ENCODE peak calls at places on chromosomes 1 and 21, in eight cellular contexts. V, S, O, F, X, H, M and L are unnamed samples.
A peak's percentile ranks its signal among the peaks of the same experiment; 100 is the strongest.

GRCh38 chr1:67534627-67535065 is 104.4 kb upstream of the SERBP1 start:
- DNase-seq in M (peak; percentile 74), H (no peak), V (peak; percentile 73), F (no peak), X (peak; percentile 66), O (peak; percentile 41), S (no peak), L (no peak)

GRCh38 chr1:183454377-183454776 is 17.9 kb upstream of the SMG7 start:
- DNase-seq in F (no peak), X (no peak), M (peak; percentile 7), S (no peak), H (no peak), V (no peak), O (peak; percentile 2), L (no peak)

GRCh38 chr1:6033986-6034749 is 11.5 kb upstream of the KCNAB2 start:
- DNase-seq in H (no peak), F (no peak), V (no peak), X (no peak), O (peak; percentile 23), M (peak; percentile 6), S (peak; percentile 25), L (peak; percentile 18)

GRCh38 chr1:173042806-173043205 is 7.9 kb downstream of the TNFSF18 start:
- DNase-seq in S (no peak), H (no peak), F (no peak), X (no peak), M (no peak), V (peak; percentile 61), O (no peak), L (no peak)

GRCh38 chr1:53135735-53136114 is 6.7 kb downstream of the SLC1A7 start:
- DNase-seq in S (no peak), O (peak; percentile 90), M (no peak), F (no peak), H (no peak), X (no peak), V (peak; percentile 97), L (peak; percentile 18)

GRCh38 chr1:33535334-33535733 is 62.9 kb downstream of the ZSCAN20 start:
- DNase-seq in F (no peak), O (no peak), H (no peak), X (no peak), V (no peak), M (no peak), S (no peak), L (no peak)

GRCh38 chr1:29672416-29672815 is 436.1 kb downstream of the PTPRU start:
- DNase-seq in M (no peak), V (no peak), O (no peak), F (no peak), S (no peak), H (no peak), X (no peak), L (no peak)

GRCh38 chr1:8847990-8848389 is 30.5 kb downstream of the ENO1 start:
- DNase-seq in O (no peak), X (no peak), V (no peak), F (no peak), S (no peak), M (no peak), H (no peak), L (no peak)

GRCh38 chr1:226615876-226616275 is 67.3 kb downstream of the STUM start:
- DNase-seq in F (no peak), V (no peak), H (no peak), X (no peak), M (no peak), O (no peak), S (no peak), L (no peak)

GRCh38 chr1:62912028-62912638 is 128.2 kb downstream of the ATG4C start:
- DNase-seq in X (no peak), H (no peak), S (no peak), F (peak; percentile 14), V (peak; percentile 11), O (peak; percentile 36), M (peak; percentile 8), L (no peak)

GRCh38 chr1:14928886-14929546 is 224.5 kb upstream of the TMEM51 start:
- DNase-seq in V (peak; percentile 13), O (no peak), M (no peak), S (no peak), X (no peak), F (no peak), H (no peak), L (no peak)

GRCh38 chr1:112057736-112058135 is 68.3 kb upstream of the KCND3 start:
- DNase-seq in X (no peak), F (no peak), V (no peak), S (no peak), H (no peak), O (no peak), M (no peak), L (no peak)

GRCh38 chr1:176539018-176539417 is 76.0 kb downstream of the PAPPA2 start:
- DNase-seq in X (no peak), F (no peak), O (no peak), H (no peak), V (no peak), M (no peak), S (no peak), L (no peak)

GRCh38 chr1:171595324-171595723 is 26.7 kb upstream of the MYOCOS start:
- DNase-seq in M (peak; percentile 25), X (no peak), S (no peak), O (peak; percentile 27), V (peak; percentile 74), H (no peak), F (no peak), L (no peak)

GRCh38 chr1:150192012-150192411 is 42.3 kb downstream of the PLEKHO1 start:
- DNase-seq in F (no peak), S (no peak), M (peak; percentile 66), X (no peak), H (no peak), V (peak; percentile 94), O (peak; percentile 15), L (no peak)

GRCh38 chr1:41537788-41538351 is 53.4 kb upstream of the EDN2 start:
- DNase-seq in S (no peak), V (peak; percentile 77), X (no peak), O (peak; percentile 83), H (peak; percentile 68), M (peak; percentile 61), F (no peak), L (no peak)

GRCh38 chr1:110616587-110616986 is 10.4 kb upstream of the KCNA2 start:
- DNase-seq in X (peak; percentile 57), S (no peak), V (no peak), F (no peak), O (peak; percentile 23), H (no peak), M (peak; percentile 34), L (no peak)

GRCh38 chr21:43923391-43923790 is 58.4 kb downstream of the AGPAT3 start:
- DNase-seq in V (no peak), O (peak; percentile 43), H (no peak), X (no peak), S (no peak), F (no peak), M (peak; percentile 2), L (no peak)

GRCh38 chr1:174007846-174008245 is 14.3 kb downstream of the RC3H1 start:
- DNase-seq in O (no peak), F (no peak), M (no peak), V (peak; percentile 38), S (no peak), H (no peak), X (no peak), L (no peak)

GRCh38 chr1:152347116-152347728 is 12.6 kb downstream of the FLG2 start:
- DNase-seq in H (no peak), M (peak; percentile 13), S (peak; percentile 32), V (peak; percentile 41), F (peak; percentile 20), O (peak; percentile 69), X (peak; percentile 26), L (peak; percentile 16)

GRCh38 chr1:21304488-21304887 is 14.2 kb upstream of the ECE1 start:
- DNase-seq in S (no peak), V (no peak), O (no peak), M (no peak), F (no peak), H (no peak), X (no peak), L (no peak)

GRCh38 chr1:27773732-27774445 is 870 bp downstream of the STX12 start:
- DNase-seq in S (no peak), F (peak; percentile 32), X (no peak), O (peak; percentile 29), H (no peak), V (peak; percentile 50), M (peak; percentile 18), L (peak; percentile 4)

GRCh38 chr1:234979316-234980223 is 149.1 kb downstream of the TOMM20 start:
- DNase-seq in F (no peak), S (no peak), H (no peak), X (no peak), O (no peak), M (no peak), V (no peak), L (no peak)

GRCh38 chr1:88029142-88029541 is 654.9 kb upstream of the PKN2 start:
- DNase-seq in M (no peak), H (no peak), O (peak; percentile 36), S (no peak), F (no peak), V (peak; percentile 12), X (no peak), L (no peak)

GRCh38 chr1:234755449-234755863 is 145.5 kb upstream of the IRF2BP2 start:
- DNase-seq in M (peak; percentile 89), F (no peak), S (no peak), V (peak; percentile 93), H (peak; percentile 81), X (no peak), O (peak; percentile 95), L (no peak)

GRCh38 chr21:45308211-45309068 is 20.7 kb upstream of the POFUT2 start:
- DNase-seq in M (no peak), V (peak; percentile 88), O (peak; percentile 93), X (no peak), H (peak; percentile 59), S (no peak), F (no peak), L (no peak)

GRCh38 chr1:182142621-182143020 is 81.1 kb upstream of the ZNF648 start:
- DNase-seq in V (no peak), M (no peak), S (no peak), O (no peak), H (no peak), X (no peak), F (no peak), L (no peak)

GRCh38 chr1:78887459-78887858 is 119.1 kb downstream of the ADGRL4 start:
- DNase-seq in V (no peak), F (no peak), M (no peak), O (no peak), S (no peak), X (no peak), H (no peak), L (no peak)

GRCh38 chr21:25891596-25891995 is 156.8 kb downstream of the GABPA start:
- DNase-seq in M (no peak), F (no peak), H (no peak), X (no peak), V (no peak), S (no peak), O (no peak), L (no peak)

GRCh38 chr1:151540982-151541377 is 871 bp downstream of the TUFT1 start:
- DNase-seq in F (no peak), V (no peak), H (no peak), S (no peak), M (no peak), X (no peak), O (no peak), L (no peak)